ENCODE peak calls at places on chromosome 2, in five cellular contexts. One of them, this sample, is unnamed.

GRCh38 chr2:129712586-129712985 is 266.9 kb upstream of the RAB6C start:
- DNase-seq in ovary: no peak
- DNase-seq in HFFc6: no peak
- DNase-seq in astrocyte of the spinal cord: no peak
- DNase-seq in choroid plexus epithelial cell: no peak
- DNase-seq in this sample: no peak

GRCh38 chr2:117068371-117068770 is 746.1 kb upstream of the DDX18 start:
- DNase-seq in HFFc6: no peak
- DNase-seq in astrocyte of the spinal cord: no peak
- DNase-seq in choroid plexus epithelial cell: no peak
- DNase-seq in ovary: no peak
- DNase-seq in this sample: no peak

GRCh38 chr2:166700079-166700478 is 188.2 kb upstream of the XIRP2 start:
- DNase-seq in ovary: no peak
- DNase-seq in choroid plexus epithelial cell: peak; percentile 36
- DNase-seq in astrocyte of the spinal cord: peak; percentile 14
- DNase-seq in HFFc6: no peak
- DNase-seq in this sample: no peak

GRCh38 chr2:241373449-241373848 is 17.4 kb downstream of the FARP2 start:
- DNase-seq in ovary: no peak
- DNase-seq in HFFc6: no peak
- DNase-seq in astrocyte of the spinal cord: no peak
- DNase-seq in choroid plexus epithelial cell: no peak
- DNase-seq in this sample: no peak

GRCh38 chr2:105790467-105791118 is 45.9 kb downstream of the NCK2 start:
- DNase-seq in HFFc6: no peak
- DNase-seq in ovary: no peak
- DNase-seq in choroid plexus epithelial cell: no peak
- DNase-seq in astrocyte of the spinal cord: no peak
- DNase-seq in this sample: no peak

GRCh38 chr2:145729993-145730770 is 1210.3 kb upstream of the ZEB2 start:
- DNase-seq in ovary: no peak
- DNase-seq in astrocyte of the spinal cord: no peak
- DNase-seq in HFFc6: no peak
- DNase-seq in choroid plexus epithelial cell: no peak
- DNase-seq in this sample: no peak

GRCh38 chr2:30026091-30027055 is 105.0 kb upstream of the ALK start:
- DNase-seq in astrocyte of the spinal cord: peak; percentile 24
- DNase-seq in HFFc6: peak; percentile 88
- DNase-seq in ovary: peak; percentile 16
- DNase-seq in choroid plexus epithelial cell: peak; percentile 71
- DNase-seq in this sample: no peak

GRCh38 chr2:208698114-208698513 is 291.5 kb downstream of the PTH2R start:
- DNase-seq in ovary: no peak
- DNase-seq in choroid plexus epithelial cell: no peak
- DNase-seq in HFFc6: no peak
- DNase-seq in astrocyte of the spinal cord: no peak
- DNase-seq in this sample: no peak

GRCh38 chr2:109711230-109712125 is 82.6 kb upstream of the RGPD5 start:
- DNase-seq in HFFc6: no peak
- DNase-seq in ovary: no peak
- DNase-seq in astrocyte of the spinal cord: no peak
- DNase-seq in choroid plexus epithelial cell: no peak
- DNase-seq in this sample: no peak

GRCh38 chr2:238510911-238511613 is 84.3 kb downstream of the ASB1 start:
- DNase-seq in choroid plexus epithelial cell: no peak
- DNase-seq in ovary: no peak
- DNase-seq in HFFc6: no peak
- DNase-seq in astrocyte of the spinal cord: no peak
- DNase-seq in this sample: no peak

GRCh38 chr2:204825054-204825453 is 279.8 kb downstream of the PARD3B start:
- DNase-seq in choroid plexus epithelial cell: peak; percentile 12
- DNase-seq in ovary: no peak
- DNase-seq in astrocyte of the spinal cord: no peak
- DNase-seq in HFFc6: no peak
- DNase-seq in this sample: no peak

GRCh38 chr2:1550658-1551316 is 137.5 kb downstream of the TPO start:
- DNase-seq in ovary: peak; percentile 68
- DNase-seq in astrocyte of the spinal cord: peak; percentile 33
- DNase-seq in HFFc6: no peak
- DNase-seq in choroid plexus epithelial cell: peak; percentile 50
- DNase-seq in this sample: no peak

GRCh38 chr2:226057914-226058313 is 658.4 kb downstream of the NYAP2 start:
- DNase-seq in choroid plexus epithelial cell: no peak
- DNase-seq in astrocyte of the spinal cord: no peak
- DNase-seq in HFFc6: no peak
- DNase-seq in ovary: no peak
- DNase-seq in this sample: no peak

GRCh38 chr2:7203056-7203467 is 285.9 kb downstream of the RNF144A start:
- DNase-seq in astrocyte of the spinal cord: peak; percentile 67
- DNase-seq in HFFc6: peak; percentile 50
- DNase-seq in ovary: peak; percentile 25
- DNase-seq in choroid plexus epithelial cell: peak; percentile 76
- DNase-seq in this sample: no peak

GRCh38 chr2:127355407-127356008 is 32.3 kb downstream of the MAP3K2 start:
- DNase-seq in ovary: no peak
- DNase-seq in HFFc6: peak; percentile 6
- DNase-seq in astrocyte of the spinal cord: no peak
- DNase-seq in choroid plexus epithelial cell: peak; percentile 31
- DNase-seq in this sample: no peak

GRCh38 chr2:98509542-98510321 is 65.1 kb downstream of the INPP4A start:
- DNase-seq in ovary: no peak
- DNase-seq in HFFc6: no peak
- DNase-seq in astrocyte of the spinal cord: no peak
- DNase-seq in choroid plexus epithelial cell: no peak
- DNase-seq in this sample: no peak

DNA sequence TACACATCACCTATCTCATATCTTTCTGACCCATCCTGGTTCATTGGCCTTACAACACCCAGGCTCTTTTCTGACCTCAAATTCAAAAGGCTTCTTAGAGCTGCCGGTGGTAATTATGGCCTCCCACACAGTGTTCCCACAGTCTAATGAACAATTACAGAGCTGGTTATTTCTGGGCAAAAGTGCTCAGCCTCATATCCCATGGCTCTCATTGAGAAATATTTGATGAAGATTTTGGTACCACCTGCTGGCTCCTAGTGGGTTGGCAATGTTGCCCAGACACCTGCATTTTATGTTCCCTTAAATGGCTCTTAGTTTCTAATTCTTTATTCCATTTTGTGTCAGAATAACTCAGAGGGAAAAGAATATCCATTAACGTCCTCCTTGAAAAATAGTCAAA is 20.1 kb upstream of the SCYGR2 start:
- DNase-seq in choroid plexus epithelial cell: no peak
- DNase-seq in astrocyte of the spinal cord: no peak
- DNase-seq in ovary: no peak
- DNase-seq in HFFc6: no peak
- DNase-seq in this sample: no peak
- TF ChIP-seq CTCF in choroid plexus epithelial cell: no peak
- TF ChIP-seq CTCF in astrocyte of the spinal cord: no peak
- TF ChIP-seq CTCF in ovary: no peak
- TF ChIP-seq CTCF in HFFc6: no peak
- TF ChIP-seq CTCF in this sample: no peak

DNA sequence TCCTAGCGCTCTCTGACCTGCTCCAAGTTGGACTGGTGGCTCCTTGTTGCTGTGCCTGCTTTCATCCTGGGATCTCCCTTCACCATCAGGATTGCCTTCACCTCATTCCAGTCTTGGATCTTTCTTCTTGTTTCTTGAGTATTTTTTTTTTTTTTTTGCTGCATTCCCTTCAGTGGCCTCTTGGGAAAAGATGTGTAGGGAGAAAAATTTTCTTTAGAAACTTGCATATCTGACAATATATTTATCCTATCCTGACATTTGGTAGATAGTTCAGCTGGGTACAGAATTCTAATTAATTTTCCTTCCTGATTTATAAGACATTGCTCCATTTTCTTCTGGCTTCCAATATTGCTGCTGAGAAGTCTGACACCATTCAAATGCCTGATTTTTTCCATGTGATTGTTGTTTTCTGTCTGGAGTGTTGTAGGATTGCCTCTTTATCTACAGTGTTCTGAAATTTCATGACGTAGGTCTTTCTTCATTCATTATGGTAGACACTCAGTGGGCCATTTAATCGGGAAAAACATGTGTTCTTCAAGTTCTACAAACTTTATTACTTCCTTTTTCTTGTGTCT is 23.0 kb upstream of the IL1A start:
- DNase-seq in choroid plexus epithelial cell: peak; percentile 34
- DNase-seq in HFFc6: no peak
- DNase-seq in ovary: no peak
- DNase-seq in astrocyte of the spinal cord: no peak
- DNase-seq in this sample: no peak
- TF ChIP-seq CTCF in choroid plexus epithelial cell: peak; percentile 34
- TF ChIP-seq CTCF in HFFc6: peak; percentile 65
- TF ChIP-seq CTCF in ovary: no peak
- TF ChIP-seq CTCF in astrocyte of the spinal cord: no peak
- TF ChIP-seq CTCF in this sample: no peak

GRCh38 chr2:101775636-101776035 is 78.1 kb downstream of the MAP4K4 start:
- DNase-seq in ovary: no peak
- DNase-seq in choroid plexus epithelial cell: no peak
- DNase-seq in HFFc6: no peak
- DNase-seq in astrocyte of the spinal cord: no peak
- DNase-seq in this sample: no peak

GRCh38 chr2:101777337-101777736 is 79.8 kb downstream of the MAP4K4 start:
- DNase-seq in ovary: no peak
- DNase-seq in HFFc6: no peak
- DNase-seq in choroid plexus epithelial cell: no peak
- DNase-seq in astrocyte of the spinal cord: no peak
- DNase-seq in this sample: no peak

GRCh38 chr2:101778102-101778501 is 80.6 kb downstream of the MAP4K4 start:
- DNase-seq in astrocyte of the spinal cord: no peak
- DNase-seq in ovary: no peak
- DNase-seq in choroid plexus epithelial cell: no peak
- DNase-seq in HFFc6: no peak
- DNase-seq in this sample: no peak

GRCh38 chr2:101775092-101775491 is 77.6 kb downstream of the MAP4K4 start:
- DNase-seq in choroid plexus epithelial cell: no peak
- DNase-seq in ovary: no peak
- DNase-seq in HFFc6: no peak
- DNase-seq in astrocyte of the spinal cord: no peak
- DNase-seq in this sample: no peak

DNA sequence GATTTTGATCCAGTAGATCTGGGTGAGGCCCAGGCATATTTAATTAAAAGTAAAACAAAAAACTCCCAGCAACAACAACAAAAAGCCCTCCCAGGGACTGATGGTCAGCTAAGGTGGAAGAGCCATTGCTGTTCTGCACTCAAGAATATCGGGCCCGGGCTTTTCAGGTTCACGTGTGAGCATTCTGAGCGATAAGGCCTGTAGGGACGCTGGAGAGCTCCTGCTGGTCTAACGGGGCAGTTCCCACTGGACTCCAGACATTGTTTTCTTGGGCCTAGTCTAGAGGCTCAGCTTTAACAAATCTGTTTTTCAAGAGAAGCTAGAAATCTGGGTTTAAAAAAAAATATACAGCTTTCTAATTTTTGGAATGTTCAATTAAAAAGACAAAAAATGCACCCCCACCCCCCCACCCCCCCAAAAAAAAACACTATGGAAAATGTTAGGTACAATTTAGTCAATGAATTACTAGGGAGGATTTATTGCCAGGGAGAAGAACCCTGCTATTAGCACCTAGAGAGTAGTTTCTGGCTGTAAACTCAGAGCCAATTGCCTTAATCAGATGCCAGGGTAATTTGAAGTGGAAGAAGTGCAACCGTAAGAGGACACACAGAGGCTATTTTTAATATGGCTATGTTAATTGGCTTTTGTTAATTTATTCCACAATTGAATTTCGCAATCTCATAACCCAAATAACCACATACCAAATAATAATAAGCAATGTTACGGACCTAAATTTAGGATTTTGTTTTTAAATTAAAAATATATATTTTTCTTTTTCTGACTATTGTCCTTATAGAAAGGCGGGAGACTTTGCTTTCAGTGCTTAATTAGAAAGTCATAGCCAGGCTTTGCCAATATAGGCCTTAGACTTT is 78.9 kb downstream of the MAP4K4 start:
- DNase-seq in HFFc6: no peak
- DNase-seq in ovary: no peak
- DNase-seq in choroid plexus epithelial cell: peak; percentile 56
- DNase-seq in astrocyte of the spinal cord: no peak
- DNase-seq in this sample: no peak
- TF ChIP-seq CTCF in HFFc6: no peak
- TF ChIP-seq CTCF in ovary: no peak
- TF ChIP-seq CTCF in choroid plexus epithelial cell: peak; percentile 63
- TF ChIP-seq CTCF in astrocyte of the spinal cord: peak; percentile 58
- TF ChIP-seq CTCF in this sample: peak; percentile 34

DNA sequence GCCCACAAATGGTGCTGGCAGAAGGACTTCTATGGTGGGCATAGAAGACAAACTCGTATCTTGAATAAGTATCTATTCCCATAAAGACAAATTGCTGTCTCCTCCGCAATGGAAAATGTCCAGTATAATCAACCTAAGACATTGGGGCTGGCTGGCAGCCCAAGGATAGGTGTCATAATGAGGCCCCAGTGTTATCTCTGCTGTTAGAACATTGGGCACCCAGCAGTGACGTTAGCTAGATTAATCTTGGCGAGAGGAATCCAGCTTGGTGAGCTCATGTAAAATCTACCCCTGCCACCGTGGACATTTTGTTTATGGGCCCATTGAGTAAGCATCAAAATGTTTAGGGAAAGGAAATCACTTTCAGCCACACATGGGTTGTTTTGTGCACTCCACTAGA is 48.3 kb upstream of the KDM3A start:
- DNase-seq in HFFc6: no peak
- DNase-seq in choroid plexus epithelial cell: no peak
- DNase-seq in ovary: no peak
- DNase-seq in astrocyte of the spinal cord: no peak
- DNase-seq in this sample: no peak
- TF ChIP-seq CTCF in HFFc6: no peak
- TF ChIP-seq CTCF in choroid plexus epithelial cell: no peak
- TF ChIP-seq CTCF in ovary: no peak
- TF ChIP-seq CTCF in astrocyte of the spinal cord: no peak
- TF ChIP-seq CTCF in this sample: no peak